ENCODE peak calls at places on chromosomes 11 and 22, in six cellular contexts. A is brain microvascular endothelial cell, W is left cardiac atrium, C is OCI-LY7, R is progenitor cell of endocrine pancreas, J is RPMI7951. Y is an unnamed sample.

GRCh38 chr11:74487875-74488274 is 5.6 kb downstream of the LIPT2 start:
- DNase-seq in C (peak; percentile 19), R (no peak), W (no peak), J (peak; percentile 46), A (no peak), Y (no peak)

GRCh38 chr11:129418039-129418438 is 42.4 kb downstream of the BARX2 start:
- DNase-seq in R (no peak), A (no peak), J (no peak), W (no peak), C (no peak), Y (no peak)

GRCh38 chr11:115616941-115617340 is 112.7 kb upstream of the CADM1 start:
- DNase-seq in R (no peak), C (no peak), J (peak; percentile 99), W (peak; percentile 34), A (peak; percentile 18), Y (peak; percentile 68)

GRCh38 chr22:44712962-44713361 is 11.0 kb downstream of the PRR5 start:
- DNase-seq in J (no peak), C (no peak), A (no peak), W (peak; percentile 15), R (no peak), Y (no peak)

GRCh38 chr11:116862951-116863350 is 25.5 kb upstream of the APOA1 start:
- DNase-seq in C (no peak), R (no peak), J (no peak), W (no peak), A (no peak), Y (no peak)

GRCh38 chr11:96464695-96465307 is 75.0 kb downstream of the JRKL start:
- DNase-seq in A (peak; percentile 34), R (no peak), J (peak; percentile 70), W (no peak), C (peak; percentile 77), Y (peak; percentile 62)

GRCh38 chr11:102135256-102135655 is 25.0 kb downstream of the YAP1 start:
- DNase-seq in R (no peak), A (no peak), C (no peak), J (no peak), W (no peak), Y (no peak)

GRCh38 chr11:17864478-17864941 is 129.9 kb downstream of the KCNC1 start:
- DNase-seq in W (no peak), C (peak; percentile 35), J (no peak), R (peak; percentile 20), A (no peak), Y (no peak)

GRCh38 chr22:31603574-31603973 is 58.4 kb downstream of the PISD start:
- DNase-seq in R (no peak), A (no peak), C (no peak), W (no peak), J (no peak), Y (no peak)

GRCh38 chr22:24526191-24526590 is 28.7 kb downstream of the GUCD1 start:
- DNase-seq in R (no peak), W (no peak), J (no peak), A (no peak), C (no peak), Y (no peak)

GRCh38 chr22:45208993-45209838 is 31.5 kb downstream of the KIAA0930 start:
- DNase-seq in C (no peak), R (no peak), W (no peak), J (peak; percentile 64), A (peak; percentile 90), Y (no peak)

GRCh38 chr11:74380746-74381439 is 17.3 kb downstream of the PGM2L1 start:
- DNase-seq in W (peak; percentile 26), C (no peak), J (no peak), R (no peak), A (peak; percentile 2), Y (no peak)

GRCh38 chr22:39999144-39999757 is 4.5 kb downstream of the FAM83F start:
- DNase-seq in J (peak; percentile 96), W (no peak), A (peak; percentile 75), R (no peak), C (peak; percentile 20), Y (no peak)

Y was measured in foreskin melanocyte.